ENCODE peak calls at places on chromosomes 13 and 19, in nine cellular contexts. K is sigmoid colon; L is fibroblast of gingiva; G is immature natural killer cell; Z is mesendoderm; C is Jurkat, Clone E6-1; E is AG10803; P is WTC11; V is NCI-H1092. A is an unnamed sample.

GRCh38 chr19:29795461-29795860 is 16.3 kb upstream of the CCNE1 start:
- DNase-seq in K (no peak), L (no peak), G (no peak), Z (no peak), C (no peak), E (no peak), P (no peak), V (no peak), A (no peak)

GRCh38 chr19:55474269-55475265 is 1.9 kb upstream of the ZNF628 start:
- DNase-seq in K (no peak), L (peak; percentile 43), G (no peak), Z (peak; percentile 21), C (no peak), E (peak; percentile 56), P (no peak), V (no peak), A (no peak)

GRCh38 chr13:23510979-23511735 is 59.1 kb upstream of the TNFRSF19 start:
- DNase-seq in K (no peak), L (peak; percentile 21), G (no peak), Z (peak; percentile 76), C (peak; percentile 17), E (no peak), P (peak; percentile 17), V (peak; percentile 6), A (no peak)

GRCh38 chr13:111329641-111330040 is 9.2 kb downstream of the TEX29 start:
- DNase-seq in K (no peak), L (no peak), G (no peak), Z (no peak), C (no peak), E (no peak), P (no peak), V (no peak), A (no peak)

GRCh38 chr13:113836917-113837553 is 26.8 kb downstream of the GAS6 start:
- DNase-seq in K (peak; percentile 88), L (peak; percentile 79), G (no peak), Z (no peak), C (no peak), E (peak; percentile 96), P (no peak), V (no peak), A (no peak)

GRCh38 chr13:97339019-97339988 is 94.7 kb upstream of the RAP2A start:
- DNase-seq in K (peak; percentile 91), L (peak; percentile 93), G (peak; percentile 9), Z (no peak), C (no peak), E (peak; percentile 95), P (no peak), V (no peak), A (no peak)

GRCh38 chr19:46824887-46825730 is 25.5 kb downstream of the AP2S1 start:
- DNase-seq in K (no peak), L (no peak), G (peak; percentile 38), Z (no peak), C (no peak), E (peak; percentile 18), P (no peak), V (no peak), A (no peak)

GRCh38 chr13:110470272-110471009 is 91.1 kb downstream of the RAB20 start:
- DNase-seq in K (no peak), L (no peak), G (no peak), Z (no peak), C (no peak), E (no peak), P (no peak), V (no peak), A (no peak)

GRCh38 chr19:18205180-18205915 is 1.5 kb upstream of the RAB3A start:
- DNase-seq in K (peak; percentile 96), L (peak; percentile 71), G (peak; percentile 37), Z (peak; percentile 71), C (no peak), E (peak; percentile 65), P (peak; percentile 68), V (no peak), A (no peak)

GRCh38 chr19:45768644-45769053 is 403 bp downstream of the SIX5 start:
- DNase-seq in K (peak; percentile 86), L (peak; percentile 61), G (peak; percentile 49), Z (peak; percentile 60), C (no peak), E (peak; percentile 63), P (peak; percentile 61), V (no peak), A (no peak)

GRCh38 chr13:44334751-44335150 is 38.9 kb upstream of the SERP2 start:
- DNase-seq in K (no peak), L (no peak), G (no peak), Z (peak; percentile 77), C (no peak), E (no peak), P (no peak), V (no peak), A (no peak)

GRCh38 chr19:3310711-3311110 is 55.7 kb upstream of the NFIC start:
- DNase-seq in K (no peak), L (no peak), G (no peak), Z (no peak), C (no peak), E (no peak), P (no peak), V (no peak), A (no peak)